ENCODE peak calls at places on chromosomes 7 and 10, in six cellular contexts. One of them, this sample, is unnamed.

GRCh38 chr10:94292448-94293118 is 70.2 kb downstream of the NOC3L start:
- DNase-seq in C1 segment of cervical spinal cord: no peak
- DNase-seq in putamen: no peak
- DNase-seq in Right ventricle myocardium inferior: peak; percentile 77
- DNase-seq in NCI-H1105 treated with DMSO at 0.1 percent for 48 hours: no peak
- DNase-seq in cardiac fibroblast: peak; percentile 82
- DNase-seq in this sample: no peak

GRCh38 chr10:79422178-79422892 is 23.1 kb downstream of the ZCCHC24 start:
- DNase-seq in C1 segment of cervical spinal cord: no peak
- DNase-seq in putamen: no peak
- DNase-seq in cardiac fibroblast: peak; percentile 96
- DNase-seq in NCI-H1105 treated with DMSO at 0.1 percent for 48 hours: no peak
- DNase-seq in Right ventricle myocardium inferior: peak; percentile 71
- DNase-seq in this sample: no peak

GRCh38 chr7:54825368-54825767 is 66.4 kb upstream of the SEC61G start:
- DNase-seq in cardiac fibroblast: no peak
- DNase-seq in NCI-H1105 treated with DMSO at 0.1 percent for 48 hours: no peak
- DNase-seq in Right ventricle myocardium inferior: no peak
- DNase-seq in putamen: no peak
- DNase-seq in C1 segment of cervical spinal cord: no peak
- DNase-seq in this sample: no peak

GRCh38 chr7:80635998-80636397 is 2.4 kb upstream of the CD36 start:
- DNase-seq in cardiac fibroblast: no peak
- DNase-seq in NCI-H1105 treated with DMSO at 0.1 percent for 48 hours: no peak
- DNase-seq in C1 segment of cervical spinal cord: no peak
- DNase-seq in putamen: no peak
- DNase-seq in Right ventricle myocardium inferior: no peak
- DNase-seq in this sample: no peak

GRCh38 chr7:17274551-17275245 is 23.8 kb upstream of the AHR start:
- DNase-seq in cardiac fibroblast: peak; percentile 84
- DNase-seq in Right ventricle myocardium inferior: no peak
- DNase-seq in putamen: no peak
- DNase-seq in C1 segment of cervical spinal cord: no peak
- DNase-seq in NCI-H1105 treated with DMSO at 0.1 percent for 48 hours: no peak
- DNase-seq in this sample: no peak

GRCh38 chr10:69749180-69750010 is 52.3 kb upstream of the COL13A1 start:
- DNase-seq in cardiac fibroblast: no peak
- DNase-seq in Right ventricle myocardium inferior: no peak
- DNase-seq in NCI-H1105 treated with DMSO at 0.1 percent for 48 hours: no peak
- DNase-seq in C1 segment of cervical spinal cord: no peak
- DNase-seq in putamen: no peak
- DNase-seq in this sample: no peak

GRCh38 chr7:46600340-46600739 is 679.3 kb upstream of the IGFBP3 start:
- DNase-seq in Right ventricle myocardium inferior: no peak
- DNase-seq in C1 segment of cervical spinal cord: no peak
- DNase-seq in putamen: no peak
- DNase-seq in cardiac fibroblast: peak; percentile 72
- DNase-seq in NCI-H1105 treated with DMSO at 0.1 percent for 48 hours: no peak
- DNase-seq in this sample: no peak

GRCh38 chr7:11931306-11931705 is 99.3 kb upstream of the THSD7A start:
- DNase-seq in Right ventricle myocardium inferior: no peak
- DNase-seq in C1 segment of cervical spinal cord: no peak
- DNase-seq in cardiac fibroblast: no peak
- DNase-seq in putamen: no peak
- DNase-seq in NCI-H1105 treated with DMSO at 0.1 percent for 48 hours: no peak
- DNase-seq in this sample: no peak

GRCh38 chr10:47449102-47449978 is 34.6 kb downstream of the ANXA8 start:
- DNase-seq in C1 segment of cervical spinal cord: no peak
- DNase-seq in cardiac fibroblast: no peak
- DNase-seq in Right ventricle myocardium inferior: no peak
- DNase-seq in putamen: peak; percentile 28
- DNase-seq in NCI-H1105 treated with DMSO at 0.1 percent for 48 hours: no peak
- DNase-seq in this sample: no peak

GRCh38 chr10:81095238-81095637 is 557.5 kb downstream of the SH2D4B start:
- DNase-seq in NCI-H1105 treated with DMSO at 0.1 percent for 48 hours: no peak
- DNase-seq in Right ventricle myocardium inferior: no peak
- DNase-seq in C1 segment of cervical spinal cord: no peak
- DNase-seq in cardiac fibroblast: no peak
- DNase-seq in putamen: no peak
- DNase-seq in this sample: no peak

GRCh38 chr7:46928719-46929118 is 653.2 kb downstream of the TNS3 start:
- DNase-seq in NCI-H1105 treated with DMSO at 0.1 percent for 48 hours: no peak
- DNase-seq in cardiac fibroblast: no peak
- DNase-seq in C1 segment of cervical spinal cord: no peak
- DNase-seq in putamen: no peak
- DNase-seq in Right ventricle myocardium inferior: no peak
- DNase-seq in this sample: no peak

GRCh38 chr10:77774940-77775391 is 137.4 kb upstream of the KCNMA1 start:
- DNase-seq in NCI-H1105 treated with DMSO at 0.1 percent for 48 hours: no peak
- DNase-seq in putamen: no peak
- DNase-seq in C1 segment of cervical spinal cord: no peak
- DNase-seq in Right ventricle myocardium inferior: no peak
- DNase-seq in cardiac fibroblast: no peak
- DNase-seq in this sample: no peak

GRCh38 chr10:17708806-17709205 is 43.2 kb upstream of the TMEM236 start:
- DNase-seq in Right ventricle myocardium inferior: no peak
- DNase-seq in NCI-H1105 treated with DMSO at 0.1 percent for 48 hours: no peak
- DNase-seq in cardiac fibroblast: no peak
- DNase-seq in C1 segment of cervical spinal cord: no peak
- DNase-seq in putamen: no peak
- DNase-seq in this sample: no peak

GRCh38 chr7:139044813-139045794 is 9.3 kb upstream of the ZC3HAV1L start:
- DNase-seq in Right ventricle myocardium inferior: no peak
- DNase-seq in C1 segment of cervical spinal cord: no peak
- DNase-seq in NCI-H1105 treated with DMSO at 0.1 percent for 48 hours: no peak
- DNase-seq in cardiac fibroblast: no peak
- DNase-seq in putamen: no peak
- DNase-seq in this sample: no peak

GRCh38 chr10:63520463-63521388 is 475 bp upstream of the REEP3 start:
- DNase-seq in C1 segment of cervical spinal cord: no peak
- DNase-seq in Right ventricle myocardium inferior: peak; percentile 90
- DNase-seq in NCI-H1105 treated with DMSO at 0.1 percent for 48 hours: peak; percentile 10
- DNase-seq in cardiac fibroblast: peak; percentile 76
- DNase-seq in putamen: peak; percentile 34
- DNase-seq in this sample: peak; percentile 25

GRCh38 chr7:98283127-98283886 is 1.8 kb downstream of the BRI3 start:
- DNase-seq in Right ventricle myocardium inferior: no peak
- DNase-seq in C1 segment of cervical spinal cord: no peak
- DNase-seq in cardiac fibroblast: peak; percentile 86
- DNase-seq in NCI-H1105 treated with DMSO at 0.1 percent for 48 hours: no peak
- DNase-seq in putamen: no peak
- DNase-seq in this sample: no peak

GRCh38 chr7:132654150-132654549 is 77.9 kb upstream of the PLXNA4 start:
- DNase-seq in NCI-H1105 treated with DMSO at 0.1 percent for 48 hours: no peak
- DNase-seq in cardiac fibroblast: peak; percentile 21
- DNase-seq in C1 segment of cervical spinal cord: no peak
- DNase-seq in Right ventricle myocardium inferior: no peak
- DNase-seq in putamen: no peak
- DNase-seq in this sample: no peak

GRCh38 chr7:24492576-24492975 is 80.7 kb upstream of the PALS2 start:
- DNase-seq in cardiac fibroblast: no peak
- DNase-seq in putamen: no peak
- DNase-seq in NCI-H1105 treated with DMSO at 0.1 percent for 48 hours: no peak
- DNase-seq in Right ventricle myocardium inferior: no peak
- DNase-seq in C1 segment of cervical spinal cord: no peak
- DNase-seq in this sample: no peak